ENCODE peak calls at places on chromosomes 7 and 10, in four cellular contexts. One of them, this sample, is unnamed.

GRCh38 chr10:72173635-72174296 is 42.0 kb upstream of the ANAPC16 start:
- DNase-seq in pancreas: no peak
- DNase-seq in coronary artery: no peak
- DNase-seq in fibroblast of lung: peak; percentile 34
- DNase-seq in this sample: peak; percentile 14

GRCh38 chr7:84904561-84904960 is 282.3 kb downstream of the SEMA3D start:
- DNase-seq in fibroblast of lung: no peak
- DNase-seq in coronary artery: no peak
- DNase-seq in pancreas: no peak
- DNase-seq in this sample: no peak

GRCh38 chr10:110783509-110784103 is 88.1 kb upstream of the PDCD4 start:
- DNase-seq in coronary artery: no peak
- DNase-seq in fibroblast of lung: no peak
- DNase-seq in pancreas: no peak
- DNase-seq in this sample: peak; percentile 46

GRCh38 chr10:3467052-3467906 is 294.7 kb upstream of the PITRM1 start:
- DNase-seq in pancreas: peak; percentile 61
- DNase-seq in coronary artery: peak; percentile 89
- DNase-seq in fibroblast of lung: peak; percentile 99
- DNase-seq in this sample: peak; percentile 98

GRCh38 chr7:26007510-26007909 is 144.5 kb upstream of the NFE2L3 start:
- DNase-seq in coronary artery: no peak
- DNase-seq in fibroblast of lung: no peak
- DNase-seq in pancreas: no peak
- DNase-seq in this sample: no peak

GRCh38 chr10:70970830-70971229 is 82.5 kb upstream of the PCBD1 start:
- DNase-seq in pancreas: no peak
- DNase-seq in coronary artery: no peak
- DNase-seq in fibroblast of lung: peak; percentile 81
- DNase-seq in this sample: peak; percentile 34

GRCh38 chr10:86325158-86325557 is 41.4 kb downstream of the GRID1 start:
- DNase-seq in pancreas: no peak
- DNase-seq in coronary artery: no peak
- DNase-seq in fibroblast of lung: no peak
- DNase-seq in this sample: no peak

GRCh38 chr10:61869276-61869675 is 32.2 kb upstream of the ARID5B start:
- DNase-seq in pancreas: no peak
- DNase-seq in coronary artery: no peak
- DNase-seq in fibroblast of lung: no peak
- DNase-seq in this sample: no peak

GRCh38 chr7:16592395-16592794 is 53.2 kb downstream of the ANKMY2 start:
- DNase-seq in fibroblast of lung: no peak
- DNase-seq in pancreas: no peak
- DNase-seq in coronary artery: no peak
- DNase-seq in this sample: no peak

GRCh38 chr7:19117081-19117869 is at the start of gene TWIST1:
- DNase-seq in pancreas: no peak
- DNase-seq in fibroblast of lung: peak; percentile 90
- DNase-seq in coronary artery: no peak
- DNase-seq in this sample: peak; percentile 91

GRCh38 chr10:69479241-69479730 is 28.0 kb downstream of the TSPAN15 start:
- DNase-seq in fibroblast of lung: no peak
- DNase-seq in coronary artery: no peak
- DNase-seq in pancreas: no peak
- DNase-seq in this sample: no peak

GRCh38 chr7:15317215-15317614 is 244.6 kb downstream of the AGMO start:
- DNase-seq in pancreas: no peak
- DNase-seq in fibroblast of lung: no peak
- DNase-seq in coronary artery: no peak
- DNase-seq in this sample: no peak

GRCh38 chr10:60114765-60115586 is 208.6 kb upstream of the CCDC6 start:
- DNase-seq in coronary artery: no peak
- DNase-seq in fibroblast of lung: peak; percentile 69
- DNase-seq in pancreas: no peak
- DNase-seq in this sample: peak; percentile 92

GRCh38 chr10:117174439-117175214 is 22.7 kb upstream of the KCNK18 start:
- DNase-seq in fibroblast of lung: peak; percentile 55
- DNase-seq in coronary artery: no peak
- DNase-seq in pancreas: peak; percentile 89
- DNase-seq in this sample: peak; percentile 77

GRCh38 chr7:121079425-121080169 is 91.1 kb downstream of the CPED1 start:
- DNase-seq in pancreas: no peak
- DNase-seq in coronary artery: no peak
- DNase-seq in fibroblast of lung: peak; percentile 25
- DNase-seq in this sample: peak; percentile 49

GRCh38 chr7:121084256-121084655 is 95.7 kb downstream of the CPED1 start:
- DNase-seq in coronary artery: no peak
- DNase-seq in fibroblast of lung: peak; percentile 35
- DNase-seq in pancreas: no peak
- DNase-seq in this sample: no peak

GRCh38 chr10:131728829-131729228 is 172.0 kb upstream of the PPP2R2D start:
- DNase-seq in coronary artery: no peak
- DNase-seq in fibroblast of lung: no peak
- DNase-seq in pancreas: no peak
- DNase-seq in this sample: no peak

GRCh38 chr10:24465124-24465874 is 256.4 kb downstream of the KIAA1217 start:
- DNase-seq in fibroblast of lung: peak; percentile 99
- DNase-seq in pancreas: peak; percentile 62
- DNase-seq in coronary artery: no peak
- DNase-seq in this sample: peak; percentile 58
- H3K4me3 ChIP-seq in fibroblast of lung: no peak overlapping the region
- H3K4me3 ChIP-seq in pancreas: peak overlapping the region; percentile 20
- H3K4me3 ChIP-seq in coronary artery: no peak overlapping the region
- H3K4me3 ChIP-seq in this sample: no peak overlapping the region

GRCh38 chr10:102627446-102628293 is 16.6 kb upstream of the TRIM8 start:
- DNase-seq in coronary artery: no peak
- DNase-seq in pancreas: peak; percentile 64
- DNase-seq in fibroblast of lung: peak; percentile 72
- DNase-seq in this sample: peak; percentile 86

GRCh38 chr10:102630663-102631062 is 13.6 kb upstream of the TRIM8 start:
- DNase-seq in pancreas: peak; percentile 47
- DNase-seq in coronary artery: no peak
- DNase-seq in fibroblast of lung: no peak
- DNase-seq in this sample: no peak

GRCh38 chr10:102627141-102627445 is 17.2 kb upstream of the TRIM8 start:
- DNase-seq in fibroblast of lung: no peak
- DNase-seq in pancreas: no peak
- DNase-seq in coronary artery: no peak
- DNase-seq in this sample: no peak

GRCh38 chr10:102629661-102630614 is 14.3 kb upstream of the TRIM8 start:
- DNase-seq in coronary artery: no peak
- DNase-seq in fibroblast of lung: peak; percentile 95
- DNase-seq in pancreas: peak; percentile 45
- DNase-seq in this sample: peak; percentile 90

GRCh38 chr10:102628451-102628911 is 15.8 kb upstream of the TRIM8 start:
- DNase-seq in fibroblast of lung: peak; percentile 58
- DNase-seq in coronary artery: no peak
- DNase-seq in pancreas: peak; percentile 76
- DNase-seq in this sample: no peak
- TF ChIP-seq CTCF in fibroblast of lung: no peak
- TF ChIP-seq CTCF in coronary artery: no peak
- TF ChIP-seq CTCF in pancreas: no peak
- TF ChIP-seq CTCF in this sample: peak; percentile 5

GRCh38 chr10:32530231-32530630 is 84.3 kb downstream of the CCDC7 start:
- DNase-seq in pancreas: no peak
- DNase-seq in coronary artery: no peak
- DNase-seq in fibroblast of lung: no peak
- DNase-seq in this sample: no peak
- H3K4me3 ChIP-seq in pancreas: no peak overlapping the region
- H3K4me3 ChIP-seq in coronary artery: no peak overlapping the region
- H3K4me3 ChIP-seq in fibroblast of lung: no peak overlapping the region
- H3K4me3 ChIP-seq in this sample: no peak overlapping the region

DNA sequence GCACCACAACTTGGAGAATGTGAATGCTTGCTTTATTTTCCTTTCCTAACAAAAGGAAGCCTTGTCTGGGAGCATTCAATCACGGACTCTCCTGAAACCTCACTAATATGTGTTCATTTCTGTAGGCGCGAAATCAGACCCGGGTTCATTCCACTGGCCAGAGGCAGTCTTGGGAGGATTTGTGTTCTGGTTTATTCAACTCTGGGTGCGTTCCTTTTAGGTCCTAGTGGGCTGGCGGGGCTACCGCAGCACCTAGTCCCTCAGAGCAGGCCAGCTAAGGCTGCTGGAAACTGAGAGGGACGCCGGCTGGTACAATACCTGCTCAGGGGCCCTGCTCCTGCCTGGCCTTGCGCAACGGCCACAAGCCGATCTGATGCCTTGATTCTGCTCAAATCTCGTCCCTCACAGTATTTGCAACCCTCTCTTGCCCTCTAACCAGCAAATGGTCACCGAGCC is 7.5 kb downstream of the HOXA4 start:
- DNase-seq in fibroblast of lung: peak; percentile 72
- DNase-seq in coronary artery: peak; percentile 50
- DNase-seq in pancreas: no peak
- DNase-seq in this sample: no peak
- TF ChIP-seq CTCF in fibroblast of lung: no peak
- TF ChIP-seq CTCF in coronary artery: no peak
- TF ChIP-seq CTCF in pancreas: no peak
- TF ChIP-seq CTCF in this sample: no peak

GRCh38 chr10:99996934-99997648 is 12.7 kb downstream of the DNMBP start:
- DNase-seq in pancreas: no peak
- DNase-seq in coronary artery: no peak
- DNase-seq in fibroblast of lung: peak; percentile 41
- DNase-seq in this sample: no peak

GRCh38 chr10:99995713-99996112 is 14.0 kb downstream of the DNMBP start:
- DNase-seq in pancreas: no peak
- DNase-seq in coronary artery: no peak
- DNase-seq in fibroblast of lung: no peak
- DNase-seq in this sample: no peak

GRCh38 chr10:99999319-100000108 is 10.2 kb downstream of the DNMBP start:
- DNase-seq in fibroblast of lung: no peak
- DNase-seq in pancreas: no peak
- DNase-seq in coronary artery: no peak
- DNase-seq in this sample: no peak

GRCh38 chr10:99993994-99994689 is 15.6 kb downstream of the DNMBP start:
- DNase-seq in pancreas: no peak
- DNase-seq in coronary artery: no peak
- DNase-seq in fibroblast of lung: peak; percentile 96
- DNase-seq in this sample: peak; percentile 92

GRCh38 chr10:99994801-99995200 is 14.9 kb downstream of the DNMBP start:
- DNase-seq in pancreas: no peak
- DNase-seq in coronary artery: no peak
- DNase-seq in fibroblast of lung: no peak
- DNase-seq in this sample: no peak
- H3K4me3 ChIP-seq in pancreas: no peak overlapping the region
- H3K4me3 ChIP-seq in coronary artery: no peak overlapping the region
- H3K4me3 ChIP-seq in fibroblast of lung: no peak overlapping the region
- H3K4me3 ChIP-seq in this sample: no peak overlapping the region

DNA sequence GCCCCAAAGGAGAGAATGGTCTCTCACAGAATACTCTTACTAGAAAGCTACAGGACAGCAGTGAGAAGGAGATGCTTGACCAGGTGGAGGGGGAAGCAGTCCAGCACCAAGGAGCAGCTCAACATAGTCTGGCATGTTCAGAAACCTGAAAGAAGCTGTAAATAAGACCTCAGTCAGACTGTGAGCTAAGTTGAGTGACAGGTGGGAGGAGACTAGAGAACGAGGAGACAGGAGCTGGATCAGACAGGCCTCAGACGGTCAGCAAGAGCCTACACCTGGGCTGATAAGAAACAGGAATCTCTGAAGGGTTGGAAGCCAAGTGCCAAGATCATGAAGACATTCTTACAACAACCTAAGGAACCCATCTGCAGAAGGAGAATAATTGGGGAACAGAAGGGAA is 54.5 kb downstream of the ELMO1 start:
- DNase-seq in fibroblast of lung: no peak
- DNase-seq in coronary artery: no peak
- DNase-seq in pancreas: no peak
- DNase-seq in this sample: no peak
- TF ChIP-seq CTCF in fibroblast of lung: no peak
- TF ChIP-seq CTCF in coronary artery: no peak
- TF ChIP-seq CTCF in pancreas: no peak
- TF ChIP-seq CTCF in this sample: no peak

GRCh38 chr7:22858640-22859561 is 36.3 kb upstream of the TOMM7 start:
- DNase-seq in fibroblast of lung: peak; percentile 100
- DNase-seq in pancreas: no peak
- DNase-seq in coronary artery: no peak
- DNase-seq in this sample: peak; percentile 92
- H3K4me3 ChIP-seq in fibroblast of lung: no peak overlapping the region
- H3K4me3 ChIP-seq in pancreas: no peak overlapping the region
- H3K4me3 ChIP-seq in coronary artery: peak overlapping the region; percentile 1
- H3K4me3 ChIP-seq in this sample: no peak overlapping the region

DNA sequence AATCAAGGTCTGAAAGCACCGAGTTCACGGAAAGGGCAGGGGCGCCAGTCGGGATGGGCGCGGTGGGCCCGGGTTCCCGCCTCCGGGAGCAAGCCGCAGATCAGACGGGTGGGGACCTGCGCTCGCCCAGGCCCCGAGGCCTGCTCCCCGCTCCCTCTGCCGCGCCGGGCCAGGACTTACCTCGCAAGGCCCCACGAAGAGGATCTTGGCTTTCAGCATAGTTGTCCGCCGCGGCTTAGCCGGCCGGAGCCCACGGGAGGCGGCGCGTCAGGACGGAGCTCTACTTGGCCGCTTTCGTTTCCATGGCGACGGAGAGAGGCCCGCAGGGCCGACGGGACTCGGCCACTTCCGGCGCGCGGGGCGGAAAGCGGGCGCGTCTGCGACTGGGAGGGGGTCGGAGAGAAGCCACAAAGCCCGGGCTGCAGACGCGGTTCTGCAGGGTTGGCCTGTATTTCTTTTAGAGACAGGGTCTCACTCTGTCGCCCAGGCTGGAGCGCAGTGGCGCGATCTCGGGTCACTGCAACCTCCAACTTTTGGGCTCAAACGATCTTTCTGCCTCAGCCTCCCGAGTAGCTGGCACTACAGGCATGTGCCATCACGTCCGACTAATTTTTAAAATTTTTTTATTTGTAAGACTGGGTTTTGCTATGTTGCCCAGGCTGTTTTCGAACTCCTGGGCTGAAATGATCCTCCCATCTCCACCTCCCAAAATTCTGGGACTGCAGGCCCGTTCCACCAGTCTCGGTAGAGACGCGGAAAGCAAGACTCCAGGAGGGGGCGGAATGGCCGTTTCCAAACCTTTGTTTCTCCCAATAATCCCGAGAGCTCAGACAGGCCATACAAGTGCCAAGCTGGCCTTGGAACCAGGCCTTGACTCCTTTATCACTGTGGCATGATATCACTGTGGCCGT is at the start of gene IFT22:
- DNase-seq in fibroblast of lung: peak; percentile 89
- DNase-seq in coronary artery: peak; percentile 89
- DNase-seq in pancreas: peak; percentile 94
- DNase-seq in this sample: peak; percentile 91
- TF ChIP-seq CTCF in fibroblast of lung: peak; percentile 56
- TF ChIP-seq CTCF in coronary artery: no peak
- TF ChIP-seq CTCF in pancreas: no peak
- TF ChIP-seq CTCF in this sample: peak; percentile 29

DNA sequence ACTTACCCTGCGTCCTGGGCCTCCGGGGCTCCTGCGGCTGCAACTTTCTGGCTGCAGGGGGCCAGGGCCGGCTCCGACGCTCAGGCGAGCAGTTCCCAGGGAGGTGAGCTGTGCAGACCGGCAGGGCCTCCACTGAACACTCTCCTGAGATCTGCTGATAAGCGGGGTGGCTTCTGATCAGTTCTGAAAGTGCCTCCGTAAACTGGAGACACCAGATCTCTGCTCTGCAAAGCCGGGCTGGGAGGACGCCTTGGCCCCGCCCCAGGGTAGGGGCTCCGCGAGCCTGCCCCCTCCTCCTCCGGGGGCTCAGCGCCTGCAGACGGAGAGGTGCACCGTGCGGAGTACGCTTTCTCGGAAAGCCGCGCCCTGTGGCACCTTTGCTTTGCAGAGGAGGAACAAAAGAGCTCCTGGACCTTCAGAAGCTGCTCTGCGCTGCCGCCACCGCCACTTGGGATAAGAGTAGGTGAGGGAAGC is 141.3 kb upstream of the VKORC1L1 start:
- DNase-seq in pancreas: peak; percentile 72
- DNase-seq in coronary artery: no peak
- DNase-seq in fibroblast of lung: peak; percentile 27
- DNase-seq in this sample: peak; percentile 29
- H3K4me3 ChIP-seq in pancreas: peak overlapping the region; percentile 23
- H3K4me3 ChIP-seq in coronary artery: no peak overlapping the region
- H3K4me3 ChIP-seq in fibroblast of lung: no peak overlapping the region
- H3K4me3 ChIP-seq in this sample: peak overlapping the region; percentile 33

This sample was measured in cardiac fibroblast.